ENCODE peak calls at places on chromosomes 13 and 19, in seven cellular contexts. Y is kidney; L is OCI-LY7; A is NB4; Q is fibroblast of pulmonary artery; T is CD4-positive, alpha-beta T cell; V is GM12865. M is an unnamed sample.

GRCh38 chr19:1355258-1355973 is 28.3 kb upstream of the NDUFS7 start:
- DNase-seq in T (no peak), Y (no peak), Q (peak), A (peak), V (no peak), L (peak), M (no peak)

GRCh38 chr19:495440-496332 is 600 bp upstream of the MADCAM1 start:
- DNase-seq in V (peak), Y (no peak), T (peak), L (no peak), A (peak), Q (peak), M (peak)

GRCh38 chr13:102359264-102359663 is 42.6 kb downstream of the FGF14 start:
- DNase-seq in L (no peak), Y (no peak), T (no peak), Q (no peak), V (no peak), A (no peak), M (no peak)

GRCh38 chr13:75554981-75555380 is 5.4 kb downstream of the UCHL3 start:
- DNase-seq in A (no peak), T (no peak), V (no peak), Y (no peak), Q (no peak), L (no peak), M (no peak)

GRCh38 chr13:81142306-81142999 is 801.5 kb upstream of the SPRY2 start:
- DNase-seq in Q (no peak), V (no peak), A (no peak), L (no peak), T (no peak), Y (no peak), M (no peak)

GRCh38 chr13:79741006-79741405 is 260.1 kb downstream of the NDFIP2 start:
- DNase-seq in L (no peak), Q (peak), V (no peak), Y (no peak), T (no peak), A (no peak), M (peak)

GRCh38 chr13:33321686-33322473 is 36.3 kb upstream of the STARD13 start:
- DNase-seq in V (no peak), T (no peak), Q (peak), Y (no peak), A (no peak), L (no peak), M (no peak)

GRCh38 chr13:33745370-33746324 is 72.3 kb upstream of the RFC3 start:
- DNase-seq in V (peak), L (peak), T (no peak), A (no peak), Q (no peak), Y (no peak), M (no peak)

GRCh38 chr13:51292000-51292550 is 47.4 kb upstream of the SERPINE3 start:
- DNase-seq in L (no peak), Y (no peak), A (no peak), V (no peak), Q (peak), T (no peak), M (no peak)

GRCh38 chr19:1608414-1609391 is 3.4 kb upstream of the UQCR11 start:
- DNase-seq in Q (no peak), L (peak), T (no peak), V (no peak), Y (no peak), A (no peak), M (peak)

GRCh38 chr13:48492123-48493075 is 40.5 kb downstream of the RCBTB2 start:
- DNase-seq in A (peak), T (peak), Y (peak), V (peak), L (peak), Q (peak), M (peak)

GRCh38 chr13:50365683-50366391 is 350.6 kb downstream of the KCNRG start:
- DNase-seq in V (peak), L (peak), T (peak), Q (no peak), A (peak), Y (no peak), M (no peak)

GRCh38 chr19:9939301-9939913 is 3.1 kb upstream of the OLFM2 start:
- DNase-seq in L (no peak), Q (peak), Y (no peak), V (no peak), A (peak), T (no peak), M (no peak)

GRCh38 chr19:16611121-16611520 is 16.9 kb downstream of the MED26 start:
- DNase-seq in Y (no peak), T (no peak), V (no peak), Q (no peak), A (no peak), L (no peak), M (no peak)

GRCh38 chr19:31231181-31231580 is 118.1 kb downstream of the TSHZ3 start:
- DNase-seq in Y (no peak), Q (no peak), T (no peak), V (no peak), L (no peak), A (no peak), M (no peak)

GRCh38 chr13:62512194-62513141 is 1096.8 kb upstream of the PCDH20 start:
- DNase-seq in A (peak), Y (peak), V (peak), L (peak), T (no peak), Q (peak), M (peak)

GRCh38 chr13:45162194-45162593 is 38.7 kb downstream of the KCTD4 start:
- DNase-seq in Q (peak), V (no peak), T (no peak), L (no peak), Y (no peak), A (no peak), M (no peak)

GRCh38 chr19:51188227-51188559 is 36.7 kb upstream of the CD33 start:
- DNase-seq in L (no peak), T (no peak), Q (no peak), Y (no peak), V (no peak), A (no peak), M (no peak)

GRCh38 chr19:34316741-34317241 is 48.2 kb upstream of the GPI start:
- DNase-seq in T (no peak), V (no peak), L (peak), Q (peak), Y (no peak), A (no peak), M (no peak)

GRCh38 chr19:49570997-49571676 is 9.2 kb downstream of the NOSIP start:
- DNase-seq in Q (no peak), Y (no peak), V (no peak), T (no peak), L (peak), A (peak), M (peak)

GRCh38 chr13:60584976-60585375 is 188.0 kb downstream of the TDRD3 start:
- DNase-seq in Y (no peak), L (no peak), T (no peak), A (peak), V (no peak), Q (peak), M (no peak)

GRCh38 chr13:82758056-82758455 is 1124.2 kb downstream of the SLITRK1 start:
- DNase-seq in A (peak), Q (peak), L (no peak), T (no peak), V (no peak), Y (no peak), M (peak)

GRCh38 chr19:31783592-31783991 is 434.4 kb upstream of the TSHZ3 start:
- DNase-seq in V (no peak), L (no peak), A (no peak), Y (no peak), Q (no peak), T (no peak), M (no peak)

GRCh38 chr13:52600666-52601065 is 41.6 kb upstream of the HNRNPA1L2 start:
- DNase-seq in Q (peak), L (no peak), T (no peak), V (no peak), Y (no peak), A (peak), M (no peak)

GRCh38 chr13:44045179-44045562 is 165.5 kb downstream of the LACC1 start:
- DNase-seq in L (no peak), A (no peak), Q (no peak), T (no peak), Y (no peak), V (no peak), M (no peak)

GRCh38 chr19:40191836-40192646 is 815 bp downstream of the MAP3K10 start:
- DNase-seq in A (peak), V (peak), Q (peak), T (no peak), L (peak), Y (peak), M (peak)

GRCh38 chr19:40198272-40198990 is 7.2 kb downstream of the MAP3K10 start:
- DNase-seq in T (no peak), V (no peak), Q (no peak), Y (no peak), A (no peak), L (no peak), M (no peak)

GRCh38 chr19:40193587-40193849 is 2.3 kb downstream of the MAP3K10 start:
- DNase-seq in L (no peak), A (no peak), Y (no peak), Q (peak), T (no peak), V (no peak), M (no peak)

GRCh38 chr19:40190891-40191835 is at the start of gene MAP3K10:
- DNase-seq in Y (peak), A (peak), V (peak), L (peak), Q (peak), T (peak), M (peak)

GRCh38 chr19:40192758-40193586 is 1.7 kb downstream of the MAP3K10 start:
- DNase-seq in Y (no peak), L (no peak), T (no peak), A (peak), Q (no peak), V (no peak), M (no peak)
- TF ChIP-seq CTCF in Y (no peak), L (peak), T (no peak), A (no peak), Q (no peak), V (no peak), M (no peak)

GRCh38 chr19:46407891-46408426 is 5.4 kb downstream of the CCDC8 start:
- DNase-seq in V (no peak), T (no peak), A (no peak), L (no peak), Y (peak), Q (no peak), M (no peak)

GRCh38 chr19:46402725-46403124 is 10.6 kb downstream of the CCDC8 start:
- DNase-seq in V (no peak), Y (peak), L (no peak), T (no peak), A (no peak), Q (no peak), M (no peak)

GRCh38 chr19:46408611-46409039 is 4.7 kb downstream of the CCDC8 start:
- DNase-seq in L (no peak), Y (peak), V (no peak), A (peak), T (no peak), Q (peak), M (no peak)

GRCh38 chr19:46404884-46405658 is 8.3 kb downstream of the CCDC8 start:
- DNase-seq in L (peak), A (peak), V (no peak), Q (peak), T (no peak), Y (peak), M (no peak)

GRCh38 chr19:46404039-46404883 is 9.1 kb downstream of the CCDC8 start:
- DNase-seq in A (peak), V (no peak), L (peak), T (no peak), Y (peak), Q (peak), M (no peak)
- TF ChIP-seq CTCF in A (no peak), V (no peak), L (peak), T (no peak), Y (peak), Q (no peak), M (peak)

DNA sequence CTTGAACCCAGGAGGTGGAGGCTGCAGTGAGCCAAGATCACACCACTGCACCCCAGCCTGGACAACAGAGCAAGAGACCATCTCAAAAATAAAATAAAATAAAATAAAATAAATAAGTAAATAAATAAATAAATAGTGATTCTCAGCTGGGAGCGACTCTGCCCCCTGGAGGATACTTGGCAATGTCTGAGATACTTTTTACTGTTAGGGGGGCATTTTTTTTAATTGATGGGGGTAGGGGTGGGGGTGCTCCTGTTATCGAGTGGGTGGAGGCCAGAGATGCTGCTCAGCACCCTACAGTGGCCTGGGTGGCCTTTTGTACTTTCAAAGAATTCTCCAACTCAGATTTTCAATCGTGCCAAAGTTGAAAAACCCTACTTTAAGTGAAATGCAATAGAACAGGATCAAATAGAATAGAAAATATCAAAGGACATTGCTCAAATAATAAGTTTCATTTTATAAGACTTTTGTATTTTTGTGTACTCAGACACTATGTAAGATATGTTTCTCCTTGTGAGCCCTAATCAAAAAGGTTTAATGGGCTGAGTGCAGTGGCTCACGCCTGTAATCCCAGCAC is 7.1 kb upstream of the CLPP start:
- DNase-seq in V (no peak), Y (peak), T (no peak), Q (peak), L (peak), A (no peak), M (no peak)
- TF ChIP-seq CTCF in V (no peak), Y (peak), T (no peak), Q (peak), L (peak), A (no peak), M (peak)

GRCh38 chr19:42345191-42345812 is 19.9 kb downstream of the MEGF8 start:
- DNase-seq in A (no peak), V (no peak), L (no peak), Y (no peak), T (no peak), Q (peak), M (no peak)

GRCh38 chr19:42348211-42348610 is 22.8 kb downstream of the MEGF8 start:
- DNase-seq in T (no peak), L (no peak), V (no peak), Y (no peak), A (no peak), Q (no peak), M (no peak)

GRCh38 chr19:42344336-42344893 is 19.0 kb downstream of the MEGF8 start:
- DNase-seq in L (no peak), Q (no peak), A (no peak), Y (no peak), V (no peak), T (no peak), M (no peak)

GRCh38 chr19:42343344-42344110 is 18.1 kb downstream of the MEGF8 start:
- DNase-seq in V (no peak), Y (no peak), Q (no peak), L (no peak), T (no peak), A (no peak), M (no peak)
- TF ChIP-seq CTCF in V (peak), Y (no peak), Q (peak), L (peak), T (no peak), A (peak), M (peak)